ENCODE peak calls at places on chromosomes 7 and 10, in nine cellular contexts. A is PC-9; Y is psoas muscle; U is activated CD8-positive, alpha-beta T cell treated with anti-CD3 and anti-CD28 coated beads for 36 hours; G is CD8-positive, alpha-beta T cell; M is GM20000; T is HFFc6; S is HCT116; R is CD4-positive, alpha-beta T cell. K is an unnamed sample.

GRCh38 chr10:4867520-4868356 is 41.7 kb downstream of the AKR1E2 start:
- DNase-seq in A (no peak), Y (no peak), U (no peak), G (no peak), M (no peak), T (no peak), S (no peak), R (no peak), K (no peak)

GRCh38 chr7:35802649-35803048 is 1.8 kb downstream of the SEPTIN7 start:
- DNase-seq in A (no peak), Y (no peak), U (peak; percentile 50), G (peak; percentile 30), M (peak; percentile 20), T (no peak), S (no peak), R (no peak), K (peak; percentile 24)

GRCh38 chr7:1810521-1810920 is 140.4 kb downstream of the ELFN1 start:
- DNase-seq in A (peak; percentile 5), Y (peak; percentile 52), U (no peak), G (no peak), M (no peak), T (no peak), S (no peak), R (no peak), K (no peak)

GRCh38 chr10:49610015-49610734 is at the start of gene SLC18A3:
- DNase-seq in A (no peak), Y (peak; percentile 38), U (no peak), G (no peak), M (peak; percentile 48), T (no peak), S (no peak), R (no peak), K (peak; percentile 36)

GRCh38 chr10:109992485-109992884 is 15.3 kb upstream of the ADD3 start:
- DNase-seq in A (no peak), Y (no peak), U (no peak), G (no peak), M (no peak), T (peak; percentile 59), S (no peak), R (no peak), K (no peak)

GRCh38 chr7:127619681-127620405 is 1.9 kb upstream of the PAX4 start:
- DNase-seq in A (no peak), Y (no peak), U (no peak), G (no peak), M (no peak), T (no peak), S (no peak), R (no peak), K (no peak)

GRCh38 chr7:2710901-2711551 is 23.0 kb downstream of the AMZ1 start:
- DNase-seq in A (no peak), Y (no peak), U (peak; percentile 74), G (peak; percentile 33), M (peak; percentile 64), T (no peak), S (no peak), R (peak; percentile 33), K (no peak)

GRCh38 chr7:28666144-28666543 is 253.8 kb downstream of the CREB5 start:
- DNase-seq in A (peak; percentile 62), Y (no peak), U (peak; percentile 6), G (no peak), M (no peak), T (no peak), S (no peak), R (no peak), K (no peak)

GRCh38 chr10:56585447-56586171 is 224.6 kb upstream of the ZWINT start:
- DNase-seq in A (no peak), Y (no peak), U (no peak), G (no peak), M (no peak), T (no peak), S (no peak), R (no peak), K (no peak)

GRCh38 chr7:97218767-97219166 is 101.3 kb downstream of the SDHAF3 start:
- DNase-seq in A (no peak), Y (no peak), U (no peak), G (no peak), M (no peak), T (no peak), S (no peak), R (no peak), K (no peak)

GRCh38 chr10:31769564-31769963 is 159.1 kb downstream of the ARHGAP12 start:
- DNase-seq in A (no peak), Y (no peak), U (no peak), G (no peak), M (no peak), T (peak; percentile 83), S (no peak), R (no peak), K (no peak)

GRCh38 chr7:45129906-45130305 is 18.4 kb upstream of the TBRG4 start:
- DNase-seq in A (no peak), Y (no peak), U (no peak), G (no peak), M (no peak), T (no peak), S (no peak), R (no peak), K (no peak)

GRCh38 chr10:96902117-96902516 is 70.0 kb downstream of the LCOR start:
- DNase-seq in A (no peak), Y (no peak), U (no peak), G (no peak), M (no peak), T (no peak), S (no peak), R (no peak), K (no peak)
- TF ChIP-seq CTCF in A (no peak), Y (no peak), U (no peak), G (no peak), M (no peak), T (no peak), S (no peak), R (no peak), K (no peak)

GRCh38 chr10:60848126-60848525 is 69.8 kb downstream of the CDK1 start:
- DNase-seq in A (no peak), Y (peak; percentile 70), U (no peak), G (no peak), M (no peak), T (peak; percentile 22), S (no peak), R (no peak), K (no peak)

GRCh38 chr10:60848680-60849079 is 70.4 kb downstream of the CDK1 start:
- DNase-seq in A (no peak), Y (no peak), U (no peak), G (no peak), M (no peak), T (no peak), S (no peak), R (no peak), K (no peak)

GRCh38 chr10:60849217-60849616 is 70.9 kb downstream of the CDK1 start:
- DNase-seq in A (no peak), Y (peak; percentile 81), U (no peak), G (no peak), M (no peak), T (no peak), S (no peak), R (no peak), K (no peak)

GRCh38 chr10:60845038-60845437 is 66.8 kb downstream of the CDK1 start:
- DNase-seq in A (no peak), Y (no peak), U (no peak), G (no peak), M (no peak), T (no peak), S (no peak), R (no peak), K (no peak)

DNA sequence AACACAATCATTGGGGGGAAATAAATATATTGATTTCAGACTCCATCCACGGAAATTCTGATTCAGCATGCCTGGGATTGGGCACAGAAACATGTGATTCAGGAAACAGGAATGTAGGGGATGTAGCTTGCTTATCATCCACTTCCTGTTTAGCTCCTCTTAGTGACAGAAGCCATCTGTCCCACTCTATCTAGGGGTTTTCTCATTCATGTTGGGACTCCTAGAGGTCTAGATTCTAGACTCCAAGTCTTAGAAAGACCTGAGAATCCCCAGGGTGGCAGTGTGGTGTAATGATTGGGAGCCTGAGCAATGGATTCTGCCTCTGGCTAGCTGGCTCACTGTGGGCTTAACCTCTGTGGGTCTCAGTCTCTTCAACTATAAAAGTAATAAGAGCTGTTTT is 67.9 kb downstream of the CDK1 start:
- DNase-seq in A (no peak), Y (no peak), U (no peak), G (no peak), M (no peak), T (peak; percentile 35), S (peak; percentile 15), R (no peak), K (no peak)
- TF ChIP-seq CTCF in A (no peak), Y (no peak), U (no peak), G (no peak), M (no peak), T (peak; percentile 33), S (peak; percentile 10), R (no peak), K (no peak)

GRCh38 chr7:119640326-119640725 is 632.6 kb upstream of the KCND2 start:
- DNase-seq in A (no peak), Y (no peak), U (no peak), G (no peak), M (no peak), T (no peak), S (no peak), R (no peak), K (no peak)

GRCh38 chr7:119643558-119643957 is 629.4 kb upstream of the KCND2 start:
- DNase-seq in A (no peak), Y (no peak), U (no peak), G (no peak), M (no peak), T (no peak), S (no peak), R (no peak), K (no peak)

DNA sequence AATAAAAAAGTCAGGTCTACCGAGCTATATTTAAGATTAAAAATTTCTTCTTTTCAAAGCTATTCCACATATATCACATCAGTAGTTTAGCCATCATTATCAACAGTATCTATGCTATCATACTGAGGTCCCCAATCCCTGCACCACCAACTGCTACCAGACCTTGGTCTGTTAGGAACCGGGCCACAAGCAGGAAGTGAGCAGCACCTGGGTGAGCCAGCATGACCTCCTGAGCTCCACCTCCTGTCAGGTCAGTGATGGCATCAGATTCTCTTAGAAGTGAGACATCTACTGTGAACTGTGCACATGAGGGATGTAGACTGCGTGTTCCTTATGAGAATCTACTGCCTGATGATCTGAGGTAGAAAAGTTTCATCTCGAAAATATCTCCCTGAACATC is 632.1 kb upstream of the KCND2 start:
- DNase-seq in A (no peak), Y (no peak), U (no peak), G (no peak), M (no peak), T (no peak), S (no peak), R (no peak), K (no peak)
- TF ChIP-seq CTCF in A (no peak), Y (no peak), U (no peak), G (no peak), M (no peak), T (no peak), S (no peak), R (no peak), K (no peak)

DNA sequence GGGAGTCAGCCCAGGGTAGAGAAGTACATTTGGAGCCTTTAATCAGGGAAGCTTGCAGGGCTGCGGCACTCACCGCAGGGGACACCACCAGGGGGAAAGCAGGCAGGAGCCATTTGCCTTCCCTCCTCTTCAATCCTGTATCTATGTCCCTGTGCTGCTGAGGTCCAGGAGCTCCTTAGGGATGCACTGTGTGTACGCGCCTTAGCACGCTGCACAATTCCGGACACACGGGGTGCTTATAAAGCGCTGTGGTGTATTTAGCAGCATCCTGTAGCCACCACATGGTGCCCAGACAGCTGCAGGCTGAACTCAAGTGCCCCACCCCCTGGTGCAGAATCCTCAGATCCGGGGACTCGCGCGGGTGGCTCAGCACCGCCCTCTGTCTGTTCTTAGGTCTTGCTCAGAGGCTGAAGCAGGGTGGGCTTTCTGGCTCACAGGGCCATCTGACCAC is 421.4 kb downstream of the SDK1 start:
- DNase-seq in A (no peak), Y (peak; percentile 57), U (peak; percentile 59), G (peak; percentile 34), M (no peak), T (no peak), S (peak; percentile 27), R (peak; percentile 7), K (no peak)
- TF ChIP-seq CTCF in A (no peak), Y (no peak), U (peak; percentile 38), G (no peak), M (no peak), T (no peak), S (peak; percentile 45), R (no peak), K (no peak)